ENCODE peak calls at places on chromosomes 4 and X, in seven cellular contexts. R is testis, J is lower lobe of right lung, X is spleen, W is tibial artery, G is adrenal gland, B is pancreas. V is an unnamed sample. For H3K27me3, the result is how much of the 10 kb centered on the place peaks cover.

GRCh38 chrX:127873637-127874036 is 178.6 kb downstream of the ACTRT1 start:
- DNase-seq in J (no peak), W (no peak), X (no peak), R (no peak), B (no peak), G (no peak), V (no peak)

GRCh38 chrX:106612403-106612789 is 618 bp downstream of the RADX start:
- DNase-seq in X (no peak), R (no peak), B (no peak), W (no peak), G (no peak), J (no peak), V (no peak)

GRCh38 chrX:118420462-118420861 is 74.6 kb downstream of the WDR44 start:
- DNase-seq in J (no peak), W (no peak), R (no peak), X (no peak), G (peak), B (no peak), V (no peak)

GRCh38 chr4:145937990-145938611 is 522 bp downstream of the ZNF827 start:
- DNase-seq in W (peak), B (peak), J (no peak), X (no peak), G (peak), R (peak), V (no peak)

GRCh38 chrX:102154218-102154860 is 1.4 kb downstream of the BEX5 start:
- DNase-seq in X (no peak), W (no peak), R (peak), B (peak), G (no peak), J (no peak), V (no peak)

GRCh38 chr4:118826723-118827444 is 9.0 kb downstream of the SEC24D start:
- DNase-seq in B (no peak), W (no peak), R (no peak), J (no peak), X (no peak), G (no peak), V (no peak)

GRCh38 chr4:157221895-157222763 is 1.6 kb downstream of the GRIA2 start:
- DNase-seq in G (no peak), B (peak), X (peak), R (peak), J (no peak), W (peak), V (no peak)

GRCh38 chrX:7926501-7926900 is 712 bp downstream of the PNPLA4 start:
- DNase-seq in G (no peak), B (no peak), W (no peak), J (no peak), X (no peak), R (no peak), V (no peak)

GRCh38 chr4:15213415-15213814 is 211.1 kb downstream of the CPEB2 start:
- DNase-seq in B (no peak), W (no peak), G (no peak), R (no peak), J (no peak), X (no peak), V (no peak)

GRCh38 chr4:138522366-138522765 is 280.2 kb upstream of the SLC7A11 start:
- DNase-seq in R (no peak), B (no peak), G (no peak), W (no peak), J (no peak), X (no peak), V (no peak)

GRCh38 chr4:145176641-145177432 is 3.6 kb downstream of the OTUD4 start:
- DNase-seq in X (no peak), J (no peak), B (no peak), R (no peak), G (no peak), W (no peak), V (no peak)

GRCh38 chr4:102575369-102576129 is 74.4 kb downstream of the NFKB1 start:
- DNase-seq in X (no peak), G (no peak), J (no peak), B (no peak), W (no peak), R (no peak), V (no peak)

GRCh38 chrX:103687073-103687695 is 685 bp upstream of the MORF4L2 start:
- DNase-seq in J (peak), W (peak), B (peak), R (peak), G (peak), X (peak), V (no peak)

GRCh38 chr4:5724377-5724776 is 13.4 kb downstream of the EVC start:
- DNase-seq in R (no peak), J (no peak), X (no peak), B (no peak), W (no peak), G (peak), V (no peak)

GRCh38 chr4:93029774-93030173 is 726.0 kb downstream of the GRID2 start:
- DNase-seq in G (no peak), R (no peak), X (no peak), W (no peak), J (no peak), B (no peak), V (no peak)

GRCh38 chrX:15816886-15817285 is 26.6 kb downstream of the ZRSR2 start:
- DNase-seq in G (no peak), B (no peak), R (no peak), W (no peak), J (no peak), X (no peak), V (no peak)

GRCh38 chr4:177367336-177367735 is 57.7 kb downstream of the NEIL3 start:
- DNase-seq in R (no peak), G (no peak), B (no peak), W (no peak), J (no peak), X (no peak), V (no peak)

GRCh38 chr4:36551697-36552214 is 270.3 kb downstream of the DTHD1 start:
- DNase-seq in R (no peak), X (no peak), G (no peak), W (no peak), J (no peak), B (no peak), V (no peak)

GRCh38 chr4:168496834-168497233 is at the start of gene PALLD:
- DNase-seq in B (no peak), J (peak), R (no peak), W (no peak), X (no peak), G (no peak), V (peak)

GRCh38 chr4:7337196-7338058 is 97.3 kb downstream of the PSAPL1 start:
- DNase-seq in W (no peak), B (no peak), J (peak), X (peak), R (no peak), G (no peak), V (no peak)

GRCh38 chrX:23694606-23695005 is 27.3 kb downstream of the PRDX4 start:
- DNase-seq in G (peak), J (peak), X (no peak), W (no peak), R (peak), B (peak), V (no peak)

GRCh38 chr4:7703669-7704068 is 236.0 kb downstream of the AFAP1 start:
- DNase-seq in G (no peak), X (no peak), B (no peak), W (no peak), J (no peak), R (no peak), V (no peak)

GRCh38 chr4:40308528-40309122 is 26.5 kb upstream of the CHRNA9 start:
- DNase-seq in W (no peak), R (no peak), G (no peak), B (no peak), X (no peak), J (no peak), V (no peak)

GRCh38 chr4:40309250-40309774 is 25.8 kb upstream of the CHRNA9 start:
- DNase-seq in G (peak), J (peak), X (peak), B (peak), W (peak), R (peak), V (no peak)

GRCh38 chr4:40306203-40306602 is 28.9 kb upstream of the CHRNA9 start:
- DNase-seq in J (no peak), X (no peak), G (no peak), R (no peak), W (peak), B (no peak), V (no peak)

GRCh38 chr4:40306991-40307390 is 28.1 kb upstream of the CHRNA9 start:
- DNase-seq in J (no peak), B (no peak), R (no peak), X (no peak), W (peak), G (no peak), V (no peak)

GRCh38 chr4:40307627-40308497 is 27.3 kb upstream of the CHRNA9 start:
- DNase-seq in J (no peak), B (no peak), R (no peak), W (no peak), G (no peak), X (peak), V (no peak)
- H3K4me3 ChIP-seq in J (no peak), B (no peak), R (no peak), W (no peak), G (no peak), X (no peak), V (no peak)

GRCh38 chr4:40718571-40718970 is 31.2 kb upstream of the NSUN7 start:
- DNase-seq in J (no peak), R (no peak), W (no peak), B (peak), G (no peak), X (no peak), V (no peak)

GRCh38 chr4:40721730-40722171 is 28.0 kb upstream of the NSUN7 start:
- DNase-seq in G (no peak), B (no peak), X (no peak), R (no peak), W (no peak), J (no peak), V (no peak)

GRCh38 chr4:40720351-40720750 is 29.4 kb upstream of the NSUN7 start:
- DNase-seq in W (no peak), G (no peak), J (no peak), X (no peak), R (no peak), B (no peak), V (no peak)

GRCh38 chr4:40720931-40721330 is 28.8 kb upstream of the NSUN7 start:
- DNase-seq in J (no peak), B (no peak), W (no peak), X (no peak), G (no peak), R (no peak), V (no peak)

GRCh38 chr4:40719008-40719623 is 30.6 kb upstream of the NSUN7 start:
- DNase-seq in G (no peak), W (no peak), X (no peak), B (peak), J (no peak), R (peak), V (no peak)
- TF ChIP-seq CTCF in G (peak), W (no peak), X (peak), B (peak), J (peak), R (no peak), V (peak)

DNA sequence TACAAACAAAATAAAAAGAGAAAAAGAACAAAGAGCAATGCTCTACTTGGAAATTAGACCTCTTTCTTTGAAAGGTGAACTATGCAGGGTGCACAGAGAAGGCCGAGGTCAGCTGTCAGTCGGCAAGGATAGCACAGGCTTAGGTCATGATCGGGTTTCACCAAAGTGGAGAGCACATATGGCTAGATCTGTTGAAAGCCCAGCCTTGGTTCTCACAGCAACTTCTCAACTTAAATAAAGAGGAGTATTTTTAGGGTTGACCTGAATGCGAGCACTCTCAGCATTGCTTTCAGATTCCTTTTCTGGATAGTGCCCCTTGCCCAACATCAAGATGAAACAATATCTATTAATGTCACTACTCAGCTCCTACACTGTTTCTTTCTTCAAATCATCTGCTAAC is 122.9 kb upstream of the GPC4 start:
- DNase-seq in G (no peak), W (no peak), B (no peak), J (no peak), X (no peak), R (no peak), V (no peak)
- H3K27me3 ChIP-seq in G (under half), W (under half), B (under half), J (under half), X (under half), R (under half), V (under half)

DNA sequence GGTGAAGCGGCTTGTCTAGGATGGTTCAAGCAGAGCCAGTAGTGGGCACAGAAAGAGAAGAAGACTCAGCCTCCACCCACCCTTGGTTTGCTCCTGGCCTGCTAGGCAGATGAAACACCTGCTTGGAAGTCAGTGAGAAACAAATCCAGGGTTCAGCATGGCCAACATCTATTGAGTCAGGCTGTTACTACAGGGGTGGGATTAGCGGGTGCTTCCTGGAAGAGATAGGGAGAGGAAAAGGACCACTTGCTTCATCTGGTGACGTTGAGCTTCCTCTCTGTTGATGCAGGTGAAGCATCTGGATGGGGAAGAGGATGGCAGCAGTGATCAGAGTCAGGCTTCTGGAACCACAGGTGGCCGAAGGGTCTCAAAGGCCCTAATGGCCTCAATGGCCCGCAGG is 3.0 kb downstream of the MAGED2 start:
- DNase-seq in R (no peak), X (no peak), B (no peak), W (no peak), G (no peak), J (no peak), V (no peak)
- H3K4me3 ChIP-seq in R (no peak), X (no peak), B (no peak), W (no peak), G (no peak), J (no peak), V (peak)

DNA sequence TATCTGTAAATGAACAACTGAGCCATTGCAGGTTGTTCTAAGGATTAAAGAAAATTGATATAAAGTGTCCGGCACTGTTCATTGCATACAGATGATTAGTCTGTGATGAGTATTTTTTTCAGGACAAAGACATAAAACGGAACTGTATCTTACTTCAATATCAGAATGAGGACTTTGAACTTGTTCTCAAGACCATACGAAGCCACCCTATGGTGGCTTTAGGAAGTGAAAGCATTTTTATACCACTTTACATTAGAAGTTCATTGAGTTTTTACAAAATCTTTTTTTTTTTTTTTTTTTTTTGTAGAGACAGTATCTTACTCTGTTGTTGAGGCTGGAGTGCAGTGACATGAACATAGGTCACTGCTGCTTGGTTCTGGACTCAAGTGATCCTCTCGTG is 45.2 kb upstream of the TRIM2 start:
- DNase-seq in J (no peak), W (no peak), B (no peak), X (no peak), G (no peak), R (no peak), V (no peak)
- TF ChIP-seq CTCF in J (no peak), W (no peak), B (no peak), X (no peak), G (no peak), R (no peak), V (no peak)

GRCh38 chrX:129581904-129582303 is 41.8 kb downstream of the OCRL start:
- DNase-seq in J (no peak), B (no peak), X (no peak), W (no peak), G (no peak), R (no peak), V (no peak)

GRCh38 chrX:129585691-129586090 is 45.6 kb downstream of the OCRL start:
- DNase-seq in W (no peak), B (no peak), G (no peak), R (no peak), J (no peak), X (no peak), V (no peak)

GRCh38 chrX:129585143-129585542 is 45.1 kb downstream of the OCRL start:
- DNase-seq in G (no peak), J (no peak), W (no peak), R (no peak), B (no peak), X (no peak), V (no peak)

GRCh38 chrX:129590596-129590995 is 50.5 kb downstream of the OCRL start:
- DNase-seq in J (no peak), R (no peak), G (no peak), X (no peak), B (no peak), W (no peak), V (no peak)

DNA sequence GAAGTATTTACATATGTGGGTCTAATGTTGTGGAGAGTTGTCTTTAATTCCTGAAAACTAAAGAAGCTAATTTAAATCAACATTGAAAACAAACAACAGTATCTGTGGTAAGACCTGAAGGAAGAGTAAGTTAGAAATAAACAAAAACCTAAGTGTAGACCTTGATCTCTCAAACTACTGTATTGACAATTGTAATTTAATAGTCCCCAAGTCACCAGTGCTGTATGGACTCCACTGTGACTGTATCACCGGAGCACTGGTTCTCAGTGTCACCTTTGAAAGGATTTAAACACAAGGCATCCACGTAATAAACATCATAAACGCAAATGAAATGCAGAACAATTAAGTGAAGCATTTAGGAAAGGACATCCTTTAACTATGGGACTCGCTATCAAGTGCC is 46.4 kb downstream of the OCRL start:
- DNase-seq in J (no peak), R (no peak), W (no peak), X (no peak), G (no peak), B (no peak), V (no peak)
- H3K27me3 ChIP-seq in J (under half), R (under half), W (under half), X (under half), G (under half), B (under half), V (under half)

GRCh38 chr4:182493377-182493776 is 250.2 kb downstream of the TENM3 start:
- DNase-seq in G (no peak), W (no peak), R (no peak), X (no peak), B (no peak), J (no peak), V (no peak)
- H3K4me3 ChIP-seq in G (no peak), W (no peak), R (no peak), X (no peak), B (no peak), J (no peak), V (no peak)

GRCh38 chrX:10129229-10129628 is 27.5 kb upstream of the CLCN4 start:
- DNase-seq in B (no peak), W (no peak), J (no peak), R (no peak), G (no peak), X (no peak), V (no peak)
- TF ChIP-seq CTCF in B (no peak), W (no peak), J (no peak), R (no peak), G (no peak), X (no peak), V (no peak)

GRCh38 chr4:77181737-77182136 is 24.7 kb downstream of the CCNG2 start:
- DNase-seq in B (no peak), G (no peak), R (no peak), J (no peak), X (no peak), W (no peak), V (no peak)
- H3K27me3 ChIP-seq in B (under half), G (under half), R (under half), J (under half), X (under half), W (under half), V (under half)